ENCODE peak calls at places on chromosome 1, in four cellular contexts. J, Y, C and V are unnamed samples.

GRCh38 chr1:174830019-174830418 is 169.7 kb upstream of the CACYBP start:
- DNase-seq in J (no peak), Y (no peak), C (no peak), V (no peak)

GRCh38 chr1:25566730-25567341 is 23.4 kb downstream of the LDLRAP1 start:
- DNase-seq in J (peak; percentile 62), Y (peak; percentile 62), C (peak; percentile 84), V (no peak)

GRCh38 chr1:65812065-65812464 is 19.4 kb downstream of the PDE4B start:
- DNase-seq in J (no peak), Y (peak; percentile 12), C (no peak), V (no peak)

GRCh38 chr1:209659909-209660308 is 7.7 kb upstream of the LAMB3 start:
- DNase-seq in J (no peak), Y (no peak), C (no peak), V (no peak)

GRCh38 chr1:190479537-190479936 is 1.9 kb upstream of the BRINP3 start:
- DNase-seq in J (no peak), Y (no peak), C (no peak), V (peak; percentile 48)

GRCh38 chr1:170696591-170697337 is 32.8 kb downstream of the PRRX1 start:
- DNase-seq in J (no peak), Y (no peak), C (no peak), V (no peak)

GRCh38 chr1:41122851-41123518 is 101.5 kb upstream of the SLFNL1 start:
- DNase-seq in J (no peak), Y (no peak), C (no peak), V (peak; percentile 15)

GRCh38 chr1:7223334-7224080 is 438.3 kb downstream of the CAMTA1 start:
- DNase-seq in J (no peak), Y (no peak), C (no peak), V (no peak)

GRCh38 chr1:203038217-203038741 is 12.0 kb downstream of the PPFIA4 start:
- DNase-seq in J (no peak), Y (peak; percentile 70), C (peak; percentile 85), V (no peak)

GRCh38 chr1:27577504-27578188 is 26.3 kb downstream of the AHDC1 start:
- DNase-seq in J (no peak), Y (peak; percentile 35), C (peak; percentile 31), V (no peak)

GRCh38 chr1:8276173-8276914 is 41.6 kb upstream of the SLC45A1 start:
- DNase-seq in J (no peak), Y (no peak), C (no peak), V (no peak)

GRCh38 chr1:207645632-207646081 is 724 bp downstream of the CR1L start:
- DNase-seq in J (no peak), Y (no peak), C (no peak), V (no peak)

GRCh38 chr1:236356141-236356540 is 37.9 kb upstream of the EDARADD start:
- DNase-seq in J (no peak), Y (no peak), C (no peak), V (no peak)

GRCh38 chr1:239361403-239361802 is 25.0 kb upstream of the CHRM3 start:
- DNase-seq in J (no peak), Y (no peak), C (no peak), V (no peak)

GRCh38 chr1:53107570-53108322 is 34.7 kb downstream of the SLC1A7 start:
- DNase-seq in J (no peak), Y (no peak), C (no peak), V (no peak)

GRCh38 chr1:201732351-201732750 is 96.6 kb upstream of the IPO9 start:
- DNase-seq in J (no peak), Y (no peak), C (no peak), V (no peak)

GRCh38 chr1:234139966-234140365 is 233.3 kb upstream of the COA6 start:
- DNase-seq in J (no peak), Y (no peak), C (no peak), V (no peak)

GRCh38 chr1:32764826-32765545 is 52.2 kb downstream of the YARS1 start:
- DNase-seq in J (no peak), Y (no peak), C (no peak), V (peak; percentile 87)

GRCh38 chr1:58287894-58288623 is 258.5 kb downstream of the OMA1 start:
- DNase-seq in J (no peak), Y (no peak), C (no peak), V (no peak)

GRCh38 chr1:168782731-168783130 is 53.7 kb upstream of the DPT start:
- DNase-seq in J (no peak), Y (no peak), C (no peak), V (no peak)

GRCh38 chr1:15751739-15752138 is 6.9 kb upstream of the FBLIM1 start:
- DNase-seq in J (no peak), Y (no peak), C (no peak), V (no peak)

GRCh38 chr1:7584643-7585042 is 186.5 kb upstream of the VAMP3 start:
- DNase-seq in J (no peak), Y (no peak), C (no peak), V (peak; percentile 85)

GRCh38 chr1:29333008-29333407 is 96.7 kb downstream of the PTPRU start:
- DNase-seq in J (no peak), Y (no peak), C (no peak), V (no peak)

GRCh38 chr1:225882699-225883615 is 777 bp upstream of the TMEM63A start:
- DNase-seq in J (peak; percentile 60), Y (peak; percentile 65), C (peak; percentile 65), V (peak; percentile 43)

GRCh38 chr1:183251101-183251958 is 65.3 kb downstream of the LAMC2 start:
- DNase-seq in J (no peak), Y (no peak), C (no peak), V (no peak)

GRCh38 chr1:248918126-248918525 is 12.1 kb downstream of the PGBD2 start:
- DNase-seq in J (no peak), Y (no peak), C (no peak), V (no peak)

GRCh38 chr1:214864896-214865688 is 217.4 kb upstream of the KCNK2 start:
- DNase-seq in J (no peak), Y (no peak), C (no peak), V (no peak)

GRCh38 chr1:247518613-247518891 is 17.7 kb downstream of the OR2C3 start:
- DNase-seq in J (no peak), Y (no peak), C (no peak), V (no peak)

GRCh38 chr1:8458607-8459006 is 140.7 kb downstream of the SLC45A1 start:
- DNase-seq in J (no peak), Y (no peak), C (no peak), V (no peak)

GRCh38 chr1:27217401-27217800 is 17.0 kb upstream of the WDTC1 start:
- DNase-seq in J (no peak), Y (no peak), C (no peak), V (no peak)

GRCh38 chr1:20588634-20589225 is at the start of gene CDA:
- DNase-seq in J (no peak), Y (peak; percentile 25), C (peak; percentile 43), V (no peak)

GRCh38 chr1:33735624-33736023 is 128.3 kb upstream of the HMGB4 start:
- DNase-seq in J (no peak), Y (no peak), C (no peak), V (no peak)

GRCh38 chr1:55428944-55429931 is 214.1 kb upstream of the USP24 start:
- DNase-seq in J (peak; percentile 23), Y (peak; percentile 24), C (peak; percentile 49), V (no peak)

GRCh38 chr1:228902781-228903572 is 167.7 kb downstream of the RHOU start:
- DNase-seq in J (peak; percentile 91), Y (peak; percentile 64), C (peak; percentile 71), V (peak; percentile 85)

GRCh38 chr1:228903573-228904122 is 168.4 kb downstream of the RHOU start:
- DNase-seq in J (no peak), Y (no peak), C (no peak), V (peak; percentile 59)

GRCh38 chr1:228905579-228905978 is 170.3 kb downstream of the RHOU start:
- DNase-seq in J (no peak), Y (no peak), C (no peak), V (no peak)

GRCh38 chr1:228904222-228904621 is 168.9 kb downstream of the RHOU start:
- DNase-seq in J (no peak), Y (no peak), C (no peak), V (no peak)

DNA sequence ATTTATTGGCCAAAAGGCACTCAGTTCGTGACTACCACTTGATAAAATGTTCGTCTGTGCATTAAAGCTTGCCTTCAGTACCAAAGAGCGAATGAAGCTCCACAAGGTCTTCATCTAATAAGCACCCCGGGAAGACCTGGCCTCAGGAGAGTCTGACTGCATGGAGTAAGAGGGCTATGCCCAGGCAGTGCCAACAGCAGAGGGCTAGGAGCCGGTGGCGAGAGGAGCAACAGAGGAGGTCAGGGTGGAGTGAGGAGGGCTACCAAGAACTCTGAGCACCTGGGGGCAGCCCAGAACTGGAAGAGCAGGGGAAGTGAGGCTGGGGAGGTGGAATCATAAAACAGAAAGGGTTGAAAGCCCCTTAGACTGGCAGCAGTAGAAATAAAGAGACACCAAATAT is 171.2 kb downstream of the RHOU start:
- DNase-seq in J (no peak), Y (no peak), C (no peak), V (no peak)
- H3K4me3 ChIP-seq in J (no peak overlapping the region), Y (no peak overlapping the region), C (no peak overlapping the region), V (no peak overlapping the region)

GRCh38 chr1:30718091-30718635 is 5.2 kb downstream of the MATN1 start:
- DNase-seq in J (peak; percentile 100), Y (peak; percentile 99), C (peak; percentile 99), V (peak; percentile 96)

GRCh38 chr1:30718636-30719405 is 4.6 kb downstream of the MATN1 start:
- DNase-seq in J (peak; percentile 80), Y (peak; percentile 79), C (peak; percentile 77), V (peak; percentile 74)

GRCh38 chr1:30721311-30722174 is 1.8 kb downstream of the MATN1 start:
- DNase-seq in J (no peak), Y (no peak), C (peak; percentile 11), V (no peak)

GRCh38 chr1:30720271-30721223 is 2.8 kb downstream of the MATN1 start:
- DNase-seq in J (no peak), Y (no peak), C (peak; percentile 10), V (no peak)

DNA sequence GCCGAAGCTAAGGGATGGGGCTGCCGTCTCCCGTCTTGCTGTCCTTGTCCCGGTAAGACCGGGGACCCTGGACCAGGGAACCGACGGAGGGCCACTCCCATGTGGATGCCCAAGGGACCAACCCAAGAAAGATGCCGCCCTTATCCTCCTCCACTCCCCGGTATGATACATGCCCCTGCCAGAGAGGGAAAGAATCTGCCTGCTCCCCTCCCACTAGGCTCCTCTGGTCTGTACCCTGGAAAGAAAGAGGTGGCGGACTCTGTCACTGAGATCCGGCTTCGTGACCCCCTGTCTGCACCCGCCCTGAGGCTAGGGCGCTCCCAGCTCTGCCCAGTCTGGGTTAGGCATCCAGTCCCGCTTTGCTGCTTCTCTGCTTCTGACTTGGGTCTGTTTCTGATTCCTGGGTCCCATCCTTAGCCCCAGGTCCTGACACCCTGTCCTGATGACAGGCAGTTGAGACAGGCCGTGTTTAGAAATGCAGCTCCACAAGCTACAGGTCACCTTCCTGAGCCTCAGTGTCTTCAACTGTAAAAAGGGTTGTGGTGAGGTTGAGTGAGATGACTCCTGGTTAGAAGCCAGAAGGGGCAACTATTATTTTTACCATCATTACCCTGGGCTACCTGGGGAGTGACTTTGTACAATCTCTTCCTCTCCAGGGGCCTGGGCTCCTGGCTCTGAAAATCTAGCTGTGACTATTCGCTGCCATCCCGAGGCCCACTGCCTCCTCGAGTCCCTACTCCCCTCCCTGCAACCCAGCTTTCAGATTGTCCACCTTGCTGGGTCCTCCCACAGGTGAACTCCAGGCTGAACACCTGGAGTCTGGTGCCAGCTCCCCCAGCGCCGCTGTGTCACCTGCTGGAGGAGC is 3.7 kb downstream of the MATN1 start:
- DNase-seq in J (peak; percentile 30), Y (no peak), C (peak; percentile 10), V (no peak)
- TF ChIP-seq CTCF in J (no peak), Y (no peak), C (no peak), V (no peak)

GRCh38 chr1:117388328-117388727 is 21.1 kb downstream of the MAN1A2 start:
- DNase-seq in J (no peak), Y (no peak), C (no peak), V (no peak)
- H3K9me3 ChIP-seq in J (no peaks in the 10 kb centered on the region), Y (peaks cover 14% of the 10 kb centered on the region), C (peaks cover 7% of the 10 kb centered on the region), V (no peaks in the 10 kb centered on the region)

GRCh38 chr1:227560393-227560792 is 3.0 kb upstream of the ZNF678 start:
- DNase-seq in J (no peak), Y (no peak), C (no peak), V (no peak)
- H3K4me3 ChIP-seq in J (no peak overlapping the region), Y (peak overlapping the region; percentile 52), C (no peak overlapping the region), V (no peak overlapping the region)